ENCODE peak calls at places on chromosomes 4 and X, in ten cellular contexts. X is SK-N-DZ; F is kidney tubule cell; B is T-helper 2 cell; A is activated CD8-positive, alpha-beta T cell treated with anti-CD3 and anti-CD28 coated beads for 36 hours; S is stimulated activated CD4-positive, alpha-beta T cell treated with anti-CD3 and anti-CD28 coated beads, Interleukin-2, amount 100 ng/mL, for 24 hours; Y is T follicular helper cell; H is M059J; O is ELR; E is germinal center. K is an unnamed sample.

GRCh38 chr4:129550281-129550785 is 454.4 kb downstream of the C4orf33 start:
- DNase-seq in Y (no peak), A (no peak), O (no peak), X (no peak), S (no peak), B (no peak), E (no peak), H (no peak), F (no peak), K (no peak)

GRCh38 chrX:15973299-15973698 is 118.7 kb upstream of the AP1S2 start:
- DNase-seq in E (no peak), Y (no peak), B (peak), F (peak), A (peak), S (no peak), H (peak), O (peak), X (peak), K (no peak)

GRCh38 chrX:2708016-2708415 is 16.9 kb downstream of the CD99 start:
- DNase-seq in Y (no peak), A (peak), X (no peak), S (no peak), B (no peak), H (peak), F (peak), E (no peak), O (peak), K (no peak)

GRCh38 chrX:101291204-101291603 is at the start of gene TAF7L:
- DNase-seq in X (no peak), E (no peak), F (no peak), B (no peak), A (no peak), Y (no peak), S (no peak), O (no peak), H (no peak), K (peak)

GRCh38 chr4:5638316-5638715 is 70.0 kb downstream of the EVC2 start:
- DNase-seq in A (no peak), H (peak), E (no peak), F (peak), O (peak), Y (no peak), B (no peak), X (no peak), S (no peak), K (no peak)

GRCh38 chrX:30593435-30594200 is 16.1 kb upstream of the TASL start:
- DNase-seq in S (no peak), O (no peak), H (peak), B (peak), E (no peak), A (peak), F (peak), X (no peak), Y (peak), K (no peak)

GRCh38 chr4:111269439-111269838 is 646.6 kb upstream of the PITX2 start:
- DNase-seq in S (no peak), Y (no peak), X (no peak), E (no peak), F (no peak), B (no peak), O (peak), A (no peak), H (peak), K (no peak)

GRCh38 chr4:4848540-4848939 is 10.9 kb upstream of the MSX1 start:
- DNase-seq in O (no peak), E (no peak), S (no peak), F (no peak), B (no peak), H (no peak), X (no peak), A (no peak), Y (no peak), K (no peak)

GRCh38 chr4:33407496-33407895 is 2687.3 kb downstream of the PCDH7 start:
- DNase-seq in A (no peak), Y (no peak), S (no peak), F (no peak), E (no peak), O (peak), X (no peak), B (no peak), H (no peak), K (no peak)

GRCh38 chr4:169658970-169659735 is 38.8 kb downstream of the CLCN3 start:
- DNase-seq in O (peak), A (no peak), Y (no peak), E (no peak), F (peak), X (no peak), B (no peak), H (peak), S (no peak), K (no peak)

GRCh38 chr4:26609868-26610267 is 26.0 kb downstream of the TBC1D19 start:
- DNase-seq in S (no peak), E (no peak), Y (no peak), H (no peak), A (no peak), F (no peak), O (no peak), B (peak), X (no peak), K (no peak)

GRCh38 chrX:108704839-108705238 is 31.5 kb downstream of the IRS4 start:
- DNase-seq in F (no peak), O (no peak), H (no peak), E (no peak), S (no peak), Y (no peak), A (no peak), B (no peak), X (no peak), K (no peak)

GRCh38 chrX:129773649-129774458 is 5.9 kb upstream of the SASH3 start:
- DNase-seq in H (no peak), O (no peak), E (no peak), B (peak), S (no peak), X (no peak), Y (no peak), F (no peak), A (peak), K (no peak)

GRCh38 chr4:183335369-183335940 is 13.2 kb upstream of the CLDN24 start:
- DNase-seq in E (no peak), X (no peak), Y (no peak), F (peak), B (no peak), A (peak), O (peak), H (peak), S (no peak), K (no peak)

GRCh38 chr4:39178706-39179105 is 3.6 kb upstream of the WDR19 start:
- DNase-seq in E (no peak), O (peak), S (no peak), X (no peak), B (no peak), A (no peak), F (no peak), Y (no peak), H (peak), K (no peak)

GRCh38 chrX:10656214-10656613 is 35.8 kb upstream of the MID1 start:
- DNase-seq in Y (no peak), S (no peak), F (no peak), H (no peak), O (no peak), E (no peak), A (no peak), B (no peak), X (no peak), K (no peak)

GRCh38 chr4:168480991-168481588 is 798 bp upstream of the DDX60L start:
- DNase-seq in F (peak), Y (peak), O (peak), E (peak), X (no peak), B (peak), H (peak), A (peak), S (peak), K (no peak)

GRCh38 chr4:107997001-107997788 is 7.5 kb downstream of the HADH start:
- DNase-seq in H (peak), F (no peak), O (peak), A (no peak), X (no peak), B (no peak), S (no peak), Y (no peak), E (no peak), K (no peak)

GRCh38 chr4:16157609-16158503 is 68.4 kb downstream of the TAPT1 start:
- DNase-seq in E (no peak), O (no peak), X (no peak), H (no peak), S (no peak), F (no peak), Y (no peak), B (no peak), A (no peak), K (no peak)

K was measured in left ventricle myocardium superior.